ENCODE peak calls at places on chromosomes 1 and 21, in eight cellular contexts. One of them, this sample, is unnamed.

GRCh38 chr1:58936973-58937372 is 153.1 kb upstream of the JUN start:
- DNase-seq in A549: no peak
- DNase-seq in H1: no peak
- DNase-seq in cardiac muscle cell: no peak
- DNase-seq in GM23338: no peak
- DNase-seq in thoracic aorta: no peak
- DNase-seq in heart right ventricle: no peak
- DNase-seq in glutamatergic neuron: no peak
- DNase-seq in this sample: no peak

GRCh38 chr1:211210052-211210451 is 49.1 kb upstream of the RCOR3 start:
- DNase-seq in A549: no peak
- DNase-seq in GM23338: no peak
- DNase-seq in cardiac muscle cell: no peak
- DNase-seq in heart right ventricle: no peak
- DNase-seq in thoracic aorta: no peak
- DNase-seq in H1: no peak
- DNase-seq in glutamatergic neuron: no peak
- DNase-seq in this sample: no peak

GRCh38 chr21:27813750-27814149 is 846.9 kb upstream of the ADAMTS5 start:
- DNase-seq in glutamatergic neuron: peak
- DNase-seq in A549: no peak
- DNase-seq in heart right ventricle: peak
- DNase-seq in thoracic aorta: no peak
- DNase-seq in cardiac muscle cell: no peak
- DNase-seq in H1: no peak
- DNase-seq in GM23338: peak
- DNase-seq in this sample: no peak

GRCh38 chr21:45318146-45318555 is 30.5 kb upstream of the POFUT2 start:
- DNase-seq in cardiac muscle cell: no peak
- DNase-seq in A549: no peak
- DNase-seq in glutamatergic neuron: no peak
- DNase-seq in H1: no peak
- DNase-seq in GM23338: no peak
- DNase-seq in thoracic aorta: no peak
- DNase-seq in heart right ventricle: no peak
- DNase-seq in this sample: no peak

GRCh38 chr1:169043823-169044222 is 62.7 kb upstream of the ATP1B1 start:
- DNase-seq in glutamatergic neuron: no peak
- DNase-seq in A549: no peak
- DNase-seq in GM23338: no peak
- DNase-seq in H1: no peak
- DNase-seq in thoracic aorta: no peak
- DNase-seq in heart right ventricle: no peak
- DNase-seq in cardiac muscle cell: no peak
- DNase-seq in this sample: no peak

GRCh38 chr1:52913537-52913936 is 8.0 kb downstream of the ECHDC2 start:
- DNase-seq in A549: no peak
- DNase-seq in glutamatergic neuron: peak
- DNase-seq in thoracic aorta: no peak
- DNase-seq in heart right ventricle: no peak
- DNase-seq in cardiac muscle cell: peak
- DNase-seq in GM23338: peak
- DNase-seq in H1: peak
- DNase-seq in this sample: peak

GRCh38 chr1:196970182-196970581 is 7.2 kb upstream of the CFHR5 start:
- DNase-seq in heart right ventricle: no peak
- DNase-seq in cardiac muscle cell: no peak
- DNase-seq in GM23338: no peak
- DNase-seq in thoracic aorta: no peak
- DNase-seq in A549: no peak
- DNase-seq in glutamatergic neuron: no peak
- DNase-seq in H1: no peak
- DNase-seq in this sample: no peak

GRCh38 chr21:41589620-41590175 is 81.7 kb upstream of the TMPRSS2 start:
- DNase-seq in heart right ventricle: no peak
- DNase-seq in H1: no peak
- DNase-seq in A549: no peak
- DNase-seq in GM23338: no peak
- DNase-seq in glutamatergic neuron: no peak
- DNase-seq in cardiac muscle cell: no peak
- DNase-seq in thoracic aorta: no peak
- DNase-seq in this sample: no peak

GRCh38 chr1:208837242-208837641 is 593.1 kb upstream of the PLXNA2 start:
- DNase-seq in thoracic aorta: no peak
- DNase-seq in cardiac muscle cell: no peak
- DNase-seq in glutamatergic neuron: no peak
- DNase-seq in heart right ventricle: no peak
- DNase-seq in A549: no peak
- DNase-seq in H1: no peak
- DNase-seq in GM23338: no peak
- DNase-seq in this sample: no peak

GRCh38 chr21:32406405-32406804 is 6.1 kb upstream of the EVA1C start:
- DNase-seq in A549: no peak
- DNase-seq in glutamatergic neuron: no peak
- DNase-seq in cardiac muscle cell: no peak
- DNase-seq in heart right ventricle: no peak
- DNase-seq in thoracic aorta: no peak
- DNase-seq in GM23338: no peak
- DNase-seq in H1: no peak
- DNase-seq in this sample: no peak

GRCh38 chr1:236044346-236044745 is 20.5 kb downstream of the NID1 start:
- DNase-seq in cardiac muscle cell: no peak
- DNase-seq in H1: no peak
- DNase-seq in GM23338: no peak
- DNase-seq in A549: no peak
- DNase-seq in thoracic aorta: no peak
- DNase-seq in glutamatergic neuron: no peak
- DNase-seq in heart right ventricle: no peak
- DNase-seq in this sample: no peak

GRCh38 chr1:181947441-181947840 is 114.1 kb downstream of the ZNF648 start:
- DNase-seq in H1: no peak
- DNase-seq in cardiac muscle cell: no peak
- DNase-seq in thoracic aorta: no peak
- DNase-seq in heart right ventricle: no peak
- DNase-seq in A549: no peak
- DNase-seq in glutamatergic neuron: no peak
- DNase-seq in GM23338: no peak
- DNase-seq in this sample: no peak

GRCh38 chr1:169957884-169958283 is 64.2 kb upstream of the SCYL3 start:
- DNase-seq in GM23338: no peak
- DNase-seq in H1: no peak
- DNase-seq in heart right ventricle: no peak
- DNase-seq in cardiac muscle cell: no peak
- DNase-seq in A549: no peak
- DNase-seq in glutamatergic neuron: no peak
- DNase-seq in thoracic aorta: no peak
- DNase-seq in this sample: no peak

DNA sequence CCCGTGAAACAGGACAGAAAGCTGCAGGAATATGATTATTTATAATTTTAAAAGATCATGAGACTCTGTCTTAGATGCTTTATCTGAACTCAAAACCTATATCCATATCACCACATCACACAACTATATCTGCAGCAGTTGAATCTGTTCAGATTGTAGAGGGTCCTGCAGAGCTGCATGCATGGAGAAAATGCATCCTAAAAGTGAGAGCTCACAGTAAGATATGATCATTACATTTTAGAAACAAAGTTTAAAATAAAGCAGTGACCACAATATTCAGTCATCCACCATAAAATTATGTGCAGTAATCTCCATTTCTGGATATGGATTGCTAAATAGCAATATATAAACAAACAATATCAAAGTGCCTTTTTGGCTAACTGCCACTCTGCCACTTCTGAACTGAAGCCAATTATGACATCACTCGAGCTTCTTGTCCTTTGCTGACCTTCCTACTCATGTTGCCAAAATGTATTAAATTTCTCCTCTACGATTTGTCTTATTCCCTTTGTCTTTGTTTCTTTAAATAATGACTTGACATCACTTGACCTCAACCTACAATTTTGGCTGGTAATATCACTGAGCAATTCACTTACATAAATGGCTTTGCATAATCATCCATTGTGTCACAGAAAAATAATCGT is 262.1 kb upstream of the CXADR start:
- DNase-seq in GM23338: no peak
- DNase-seq in cardiac muscle cell: no peak
- DNase-seq in H1: no peak
- DNase-seq in thoracic aorta: no peak
- DNase-seq in A549: no peak
- DNase-seq in glutamatergic neuron: no peak
- DNase-seq in heart right ventricle: no peak
- DNase-seq in this sample: no peak
- TF ChIP-seq CTCF in GM23338: no peak
- TF ChIP-seq CTCF in cardiac muscle cell: no peak
- TF ChIP-seq CTCF in H1: no peak
- TF ChIP-seq CTCF in thoracic aorta: no peak
- TF ChIP-seq CTCF in A549: no peak
- TF ChIP-seq CTCF in glutamatergic neuron: no peak
- TF ChIP-seq CTCF in heart right ventricle: no peak
- TF ChIP-seq CTCF in this sample: no peak

DNA sequence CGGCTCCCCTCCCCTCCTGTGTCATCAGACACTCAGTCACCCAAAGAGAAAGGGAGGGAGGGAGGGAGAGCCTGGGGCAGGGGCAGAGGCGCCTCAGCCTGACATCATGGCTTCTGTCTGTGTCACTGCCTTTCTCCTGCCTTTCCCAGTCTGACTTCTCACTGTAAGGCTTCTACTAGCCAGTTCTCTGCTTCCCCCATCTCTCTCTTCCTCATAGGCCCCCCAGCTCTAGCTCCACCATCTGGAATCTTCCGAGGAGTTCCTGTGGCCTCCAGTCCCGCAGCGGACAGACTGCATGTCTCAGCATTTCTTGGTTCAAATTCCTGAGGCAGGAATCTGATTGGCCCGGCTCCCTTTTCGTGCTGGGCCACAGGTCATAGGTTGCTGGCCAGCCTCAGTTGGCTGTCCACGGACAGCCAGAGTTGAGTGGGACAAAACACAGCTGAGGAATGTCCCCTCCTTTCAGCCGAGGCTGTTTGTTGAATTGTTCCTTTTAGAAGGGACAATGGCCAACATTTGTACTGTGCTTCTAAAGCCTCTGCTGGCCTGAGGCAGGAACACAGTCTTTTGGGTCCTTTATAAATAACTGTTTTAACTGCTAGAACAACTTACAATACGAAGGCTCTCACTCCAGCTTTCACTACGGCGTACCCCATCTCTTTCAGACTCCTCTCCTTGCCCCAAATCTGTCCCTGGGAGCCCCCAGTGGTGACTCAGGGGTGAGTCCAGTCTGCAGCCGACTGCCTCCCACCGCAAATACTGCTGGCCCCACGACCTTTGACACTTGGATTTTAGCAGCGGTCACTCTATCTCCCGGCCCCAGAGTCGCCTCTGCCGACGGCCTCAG is 18.8 kb upstream of the KANK4 start:
- DNase-seq in heart right ventricle: peak
- DNase-seq in H1: peak
- DNase-seq in thoracic aorta: no peak
- DNase-seq in GM23338: peak
- DNase-seq in A549: no peak
- DNase-seq in glutamatergic neuron: no peak
- DNase-seq in cardiac muscle cell: no peak
- DNase-seq in this sample: peak
- TF ChIP-seq CTCF in heart right ventricle: no peak
- TF ChIP-seq CTCF in H1: peak
- TF ChIP-seq CTCF in thoracic aorta: no peak
- TF ChIP-seq CTCF in GM23338: peak
- TF ChIP-seq CTCF in A549: no peak
- TF ChIP-seq CTCF in glutamatergic neuron: no peak
- TF ChIP-seq CTCF in cardiac muscle cell: no peak
- TF ChIP-seq CTCF in this sample: no peak

GRCh38 chr1:70919924-70920323 is 127.7 kb downstream of the PTGER3 start:
- DNase-seq in cardiac muscle cell: no peak
- DNase-seq in GM23338: no peak
- DNase-seq in thoracic aorta: no peak
- DNase-seq in H1: no peak
- DNase-seq in A549: no peak
- DNase-seq in heart right ventricle: no peak
- DNase-seq in glutamatergic neuron: no peak
- DNase-seq in this sample: no peak

DNA sequence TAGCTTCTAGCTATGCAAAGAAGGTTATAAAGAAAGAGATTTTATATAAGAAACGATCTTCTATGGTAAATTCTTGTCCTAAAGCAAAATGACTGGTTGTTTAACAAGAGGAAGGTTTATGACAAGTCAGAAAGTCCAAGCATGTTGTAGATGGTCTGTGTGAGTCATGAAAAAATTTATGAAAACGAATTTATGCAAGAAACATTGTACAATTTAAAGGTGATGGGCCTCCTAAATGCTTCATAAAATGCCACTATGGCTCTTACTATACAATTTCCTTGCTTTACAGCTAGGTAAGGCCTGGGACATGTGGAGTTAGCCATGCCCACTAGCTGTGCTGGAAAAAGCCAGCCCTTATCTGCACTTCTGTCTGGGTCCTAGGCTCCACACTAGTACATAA is 125.4 kb downstream of the PTGER3 start:
- DNase-seq in A549: no peak
- DNase-seq in thoracic aorta: no peak
- DNase-seq in H1: no peak
- DNase-seq in glutamatergic neuron: no peak
- DNase-seq in cardiac muscle cell: no peak
- DNase-seq in GM23338: peak
- DNase-seq in heart right ventricle: no peak
- DNase-seq in this sample: no peak
- TF ChIP-seq CTCF in A549: no peak
- TF ChIP-seq CTCF in thoracic aorta: no peak
- TF ChIP-seq CTCF in H1: no peak
- TF ChIP-seq CTCF in glutamatergic neuron: no peak
- TF ChIP-seq CTCF in cardiac muscle cell: no peak
- TF ChIP-seq CTCF in GM23338: no peak
- TF ChIP-seq CTCF in heart right ventricle: no peak
- TF ChIP-seq CTCF in this sample: no peak

GRCh38 chr1:72013161-72013560 is 269.2 kb downstream of the NEGR1 start:
- DNase-seq in cardiac muscle cell: no peak
- DNase-seq in GM23338: no peak
- DNase-seq in heart right ventricle: no peak
- DNase-seq in A549: no peak
- DNase-seq in thoracic aorta: no peak
- DNase-seq in H1: no peak
- DNase-seq in glutamatergic neuron: no peak
- DNase-seq in this sample: no peak

GRCh38 chr1:72009170-72009569 is 273.2 kb downstream of the NEGR1 start:
- DNase-seq in glutamatergic neuron: no peak
- DNase-seq in GM23338: no peak
- DNase-seq in H1: no peak
- DNase-seq in cardiac muscle cell: no peak
- DNase-seq in heart right ventricle: no peak
- DNase-seq in A549: no peak
- DNase-seq in thoracic aorta: no peak
- DNase-seq in this sample: no peak

GRCh38 chr1:72009756-72010441 is 272.4 kb downstream of the NEGR1 start:
- DNase-seq in A549: no peak
- DNase-seq in H1: no peak
- DNase-seq in thoracic aorta: no peak
- DNase-seq in GM23338: peak
- DNase-seq in glutamatergic neuron: no peak
- DNase-seq in heart right ventricle: no peak
- DNase-seq in cardiac muscle cell: peak
- DNase-seq in this sample: no peak

GRCh38 chr1:72015006-72015405 is 267.3 kb downstream of the NEGR1 start:
- DNase-seq in cardiac muscle cell: no peak
- DNase-seq in H1: no peak
- DNase-seq in thoracic aorta: no peak
- DNase-seq in A549: no peak
- DNase-seq in GM23338: no peak
- DNase-seq in glutamatergic neuron: no peak
- DNase-seq in heart right ventricle: no peak
- DNase-seq in this sample: no peak

GRCh38 chr1:72011721-72012120 is 270.6 kb downstream of the NEGR1 start:
- DNase-seq in heart right ventricle: no peak
- DNase-seq in A549: no peak
- DNase-seq in cardiac muscle cell: peak
- DNase-seq in GM23338: no peak
- DNase-seq in thoracic aorta: no peak
- DNase-seq in H1: no peak
- DNase-seq in glutamatergic neuron: no peak
- DNase-seq in this sample: no peak
- TF ChIP-seq CTCF in heart right ventricle: no peak
- TF ChIP-seq CTCF in A549: no peak
- TF ChIP-seq CTCF in cardiac muscle cell: no peak
- TF ChIP-seq CTCF in GM23338: no peak
- TF ChIP-seq CTCF in thoracic aorta: no peak
- TF ChIP-seq CTCF in H1: no peak
- TF ChIP-seq CTCF in glutamatergic neuron: no peak
- TF ChIP-seq CTCF in this sample: no peak

This sample was measured in nephron progenitor cell.